ENCODE peak calls at places on chromosomes 3 and 15, in six cellular contexts. U is mesendoderm, S is thoracic aorta, W is H1, X is substantia nigra, N is breast epithelium. P is an unnamed sample.

GRCh38 chr3:134743006-134743405 is 52.1 kb upstream of the EPHB1 start:
- DNase-seq in N (no peak), W (no peak), S (no peak), X (no peak), U (no peak), P (no peak)

GRCh38 chr3:30770387-30770786 is 124.1 kb downstream of the GADL1 start:
- DNase-seq in N (no peak), S (peak), W (no peak), U (peak), X (no peak), P (peak)

GRCh38 chr3:100710355-100711198 is 1.3 kb downstream of the TFG start:
- DNase-seq in W (peak), N (no peak), U (peak), S (no peak), X (no peak), P (peak)

GRCh38 chr3:115272036-115272824 is 125.1 kb upstream of the ZBTB20 start:
- DNase-seq in X (no peak), W (no peak), N (no peak), U (peak), S (no peak), P (no peak)

GRCh38 chr15:33581032-33581431 is 270.3 kb downstream of the RYR3 start:
- DNase-seq in W (no peak), S (no peak), X (no peak), N (no peak), U (peak), P (no peak)

GRCh38 chr3:42122261-42123011 is 31.3 kb downstream of the TRAK1 start:
- DNase-seq in S (no peak), U (peak), N (no peak), W (no peak), X (no peak), P (peak)

GRCh38 chr3:63029921-63030320 is 154.7 kb upstream of the CADPS start:
- DNase-seq in U (no peak), X (no peak), N (no peak), W (no peak), S (no peak), P (no peak)

GRCh38 chr3:181739628-181740027 is 27.9 kb downstream of the SOX2 start:
- DNase-seq in W (no peak), N (no peak), U (no peak), X (no peak), S (no peak), P (no peak)

GRCh38 chr3:48119495-48120193 is 68.6 kb downstream of the CDC25A start:
- DNase-seq in W (no peak), U (no peak), N (no peak), S (no peak), X (no peak), P (peak)

GRCh38 chr3:110307065-110307809 is 764.4 kb upstream of the NECTIN3 start:
- DNase-seq in S (no peak), U (no peak), W (no peak), X (no peak), N (no peak), P (no peak)

GRCh38 chr3:185308126-185308754 is 54.4 kb upstream of the EHHADH start:
- DNase-seq in S (no peak), N (no peak), X (no peak), U (peak), W (peak), P (no peak)

DNA sequence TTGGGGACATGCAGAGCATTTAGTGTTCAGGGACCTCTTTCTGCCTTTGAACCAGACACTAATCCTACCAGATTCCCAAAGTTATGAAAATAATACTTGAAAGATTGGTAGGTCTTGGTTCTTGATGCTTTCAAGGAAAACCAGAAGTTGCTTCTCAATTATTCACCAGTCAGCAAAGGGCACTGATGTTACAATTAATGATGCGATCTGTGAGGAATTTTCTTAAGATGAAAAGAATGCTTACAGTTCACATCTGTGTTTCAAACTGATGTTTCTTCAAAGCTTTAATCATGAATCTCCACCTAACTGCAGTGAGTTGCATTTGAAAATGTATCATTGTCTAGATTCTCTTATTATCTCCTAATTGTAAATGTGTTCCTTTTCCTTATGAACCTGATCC is 161.0 kb downstream of the NAALADL2 start:
- DNase-seq in X (no peak), W (no peak), U (peak), S (no peak), N (no peak), P (no peak)
- H3K27ac ChIP-seq in X (no peak), W (no peak), U (no peak), S (no peak), N (no peak), P (no peak)

GRCh38 chr15:45377630-45378148 is 655 bp downstream of the GATM start:
- DNase-seq in W (peak), X (no peak), U (peak), N (peak), S (peak), P (peak)

GRCh38 chr15:45376967-45377629 is 1.2 kb downstream of the GATM start:
- DNase-seq in N (no peak), X (no peak), W (no peak), S (no peak), U (peak), P (no peak)

GRCh38 chr15:45378149-45378912 is at the start of gene GATM:
- DNase-seq in U (peak), S (peak), N (peak), W (peak), X (peak), P (peak)

GRCh38 chr15:45376300-45376928 is 1.9 kb downstream of the GATM start:
- DNase-seq in W (no peak), S (no peak), N (no peak), U (peak), X (no peak), P (no peak)

GRCh38 chr15:45378913-45379262 is 544 bp upstream of the GATM start:
- DNase-seq in S (no peak), N (no peak), U (no peak), W (no peak), X (no peak), P (peak)
- H3K27ac ChIP-seq in S (peak), N (peak), U (no peak), W (no peak), X (peak), P (peak)

GRCh38 chr3:112119686-112120484 is 13.2 kb downstream of the GCSAM start:
- DNase-seq in X (no peak), S (no peak), U (no peak), W (no peak), N (no peak), P (no peak)
- H3K27ac ChIP-seq in X (no peak), S (no peak), U (no peak), W (no peak), N (no peak), P (no peak)

GRCh38 chr3:127819086-127819485 is 3.2 kb downstream of the MGLL start:
- DNase-seq in S (no peak), X (no peak), W (no peak), N (no peak), U (no peak), P (no peak)
- H3K27ac ChIP-seq in S (no peak), X (no peak), W (no peak), N (peak), U (no peak), P (no peak)

GRCh38 chr3:69998759-69999158 is 774 bp upstream of the SAMMSON start:
- DNase-seq in N (no peak), W (no peak), U (no peak), X (no peak), S (no peak), P (no peak)
- H3K27ac ChIP-seq in N (peak), W (no peak), U (no peak), X (peak), S (peak), P (peak)

DNA sequence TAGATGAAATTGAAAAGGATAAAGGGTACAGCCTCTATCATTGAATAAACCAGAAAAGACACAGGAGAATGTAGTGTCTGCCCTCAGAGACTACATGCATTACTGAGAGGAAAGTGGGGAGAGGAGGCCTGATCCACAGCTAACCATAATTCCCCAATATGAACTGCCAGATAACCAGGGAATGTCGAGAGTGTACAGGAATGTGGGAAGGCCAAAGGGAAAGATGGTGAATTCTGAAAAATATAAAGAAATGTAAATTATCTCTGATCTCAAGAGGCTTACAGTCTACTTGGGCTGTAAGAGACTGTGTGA is 22.3 kb downstream of the MYO1E start:
- DNase-seq in U (no peak), W (no peak), S (no peak), X (no peak), N (no peak), P (no peak)
- H3K27ac ChIP-seq in U (no peak), W (no peak), S (peak), X (no peak), N (peak), P (peak)

GRCh38 chr3:129654126-129654525 is 47.6 kb upstream of the PLXND1 start:
- DNase-seq in X (no peak), S (no peak), W (no peak), U (no peak), N (no peak), P (no peak)
- H3K27ac ChIP-seq in X (no peak), S (no peak), W (no peak), U (no peak), N (no peak), P (no peak)